ENCODE peak calls at places on chromosomes 2 and 18, in nine cellular contexts. Q, U, M, K, W, N, Y, B and T are unnamed samples.

GRCh38 chr2:177547122-177547521 is 154.5 kb downstream of the AGPS start:
- DNase-seq in Q (no peak), U (no peak), M (peak; percentile 47), K (no peak), W (no peak), N (no peak), Y (no peak), B (peak; percentile 79), T (no peak)

GRCh38 chr2:54956392-54956722 is 93.9 kb downstream of the RTN4 start:
- DNase-seq in Q (no peak), U (peak; percentile 30), M (no peak), K (no peak), W (no peak), N (peak; percentile 52), Y (no peak), B (no peak), T (no peak)

GRCh38 chr2:10079931-10080535 is at the start of gene CYS1:
- DNase-seq in Q (no peak), U (peak; percentile 16), M (no peak), K (no peak), W (peak; percentile 23), N (no peak), Y (no peak), B (no peak), T (no peak)

GRCh38 chr2:197445746-197446145 is 7.6 kb upstream of the COQ10B start:
- DNase-seq in Q (no peak), U (no peak), M (no peak), K (no peak), W (no peak), N (no peak), Y (no peak), B (no peak), T (no peak)

GRCh38 chr18:45423664-45424063 is 191.6 kb upstream of the SLC14A2 start:
- DNase-seq in Q (no peak), U (no peak), M (no peak), K (no peak), W (no peak), N (no peak), Y (no peak), B (no peak), T (no peak)

GRCh38 chr2:224433442-224433841 is 31.5 kb upstream of the FAM124B start:
- DNase-seq in Q (peak; percentile 54), U (no peak), M (no peak), K (no peak), W (no peak), N (no peak), Y (no peak), B (no peak), T (no peak)

GRCh38 chr2:71603851-71604708 is 150.7 kb downstream of the DYSF start:
- DNase-seq in Q (no peak), U (no peak), M (no peak), K (no peak), W (no peak), N (no peak), Y (no peak), B (no peak), T (peak; percentile 4)

GRCh38 chr2:217853301-217853881 is 149.4 kb downstream of the TNS1 start:
- DNase-seq in Q (no peak), U (peak; percentile 36), M (no peak), K (no peak), W (peak; percentile 62), N (peak; percentile 69), Y (no peak), B (no peak), T (peak; percentile 57)

GRCh38 chr2:28445448-28446258 is 50.2 kb upstream of the PLB1 start:
- DNase-seq in Q (no peak), U (peak; percentile 94), M (no peak), K (no peak), W (peak; percentile 87), N (peak; percentile 97), Y (peak; percentile 76), B (no peak), T (no peak)

GRCh38 chr2:64919261-64919660 is 69.9 kb upstream of the SLC1A4 start:
- DNase-seq in Q (no peak), U (no peak), M (no peak), K (no peak), W (no peak), N (no peak), Y (no peak), B (no peak), T (no peak)

GRCh38 chr2:233414777-233415570 is 60.7 kb downstream of the DGKD start:
- DNase-seq in Q (no peak), U (no peak), M (peak; percentile 31), K (no peak), W (peak; percentile 27), N (peak; percentile 60), Y (peak; percentile 65), B (no peak), T (no peak)